ENCODE peak calls at places on chromosome 2, in four cellular contexts. One of them, this sample, is unnamed.
A peak's percentile ranks its signal among the peaks of the same experiment; 100 is the strongest.

GRCh38 chr2:124880995-124881394 is 855.9 kb downstream of the CNTNAP5 start:
- DNase-seq in nephron progenitor cell: no peak
- DNase-seq in left ventricle myocardium inferior: no peak
- DNase-seq in hepatocyte: no peak
- DNase-seq in this sample: no peak

GRCh38 chr2:86337235-86338099 is at the start of gene REEP1:
- DNase-seq in nephron progenitor cell: peak; percentile 75
- DNase-seq in left ventricle myocardium inferior: peak; percentile 40
- DNase-seq in hepatocyte: peak; percentile 69
- DNase-seq in this sample: peak; percentile 47

GRCh38 chr2:15782009-15782751 is 158.2 kb upstream of the MYCN start:
- DNase-seq in nephron progenitor cell: peak; percentile 31
- DNase-seq in left ventricle myocardium inferior: no peak
- DNase-seq in hepatocyte: no peak
- DNase-seq in this sample: no peak

GRCh38 chr2:70659551-70659950 is 105.9 kb upstream of the TGFA start:
- DNase-seq in nephron progenitor cell: no peak
- DNase-seq in left ventricle myocardium inferior: no peak
- DNase-seq in hepatocyte: no peak
- DNase-seq in this sample: no peak

GRCh38 chr2:78145997-78146722 is 624.0 kb upstream of the LRRTM4 start:
- DNase-seq in nephron progenitor cell: no peak
- DNase-seq in left ventricle myocardium inferior: no peak
- DNase-seq in hepatocyte: no peak
- DNase-seq in this sample: no peak

GRCh38 chr2:184780944-184781343 is 182.6 kb downstream of the ZNF804A start:
- DNase-seq in nephron progenitor cell: no peak
- DNase-seq in left ventricle myocardium inferior: no peak
- DNase-seq in hepatocyte: no peak
- DNase-seq in this sample: no peak

GRCh38 chr2:206971805-206972204 is 32.5 kb downstream of the CPO start:
- DNase-seq in nephron progenitor cell: no peak
- DNase-seq in left ventricle myocardium inferior: no peak
- DNase-seq in hepatocyte: peak; percentile 15
- DNase-seq in this sample: no peak

GRCh38 chr2:37558622-37559021 is 112.8 kb downstream of the CDC42EP3 start:
- DNase-seq in nephron progenitor cell: no peak
- DNase-seq in left ventricle myocardium inferior: no peak
- DNase-seq in hepatocyte: no peak
- DNase-seq in this sample: no peak

GRCh38 chr2:20584637-20585321 is 66.1 kb downstream of the HS1BP3 start:
- DNase-seq in nephron progenitor cell: peak; percentile 62
- DNase-seq in left ventricle myocardium inferior: peak; percentile 21
- DNase-seq in hepatocyte: peak; percentile 89
- DNase-seq in this sample: peak; percentile 86

GRCh38 chr2:145006957-145007672 is 487.2 kb upstream of the ZEB2 start:
- DNase-seq in nephron progenitor cell: no peak
- DNase-seq in left ventricle myocardium inferior: peak; percentile 56
- DNase-seq in hepatocyte: peak; percentile 6
- DNase-seq in this sample: peak; percentile 9

GRCh38 chr2:15038373-15039364 is 406.2 kb downstream of the LRATD1 start:
- DNase-seq in nephron progenitor cell: no peak
- DNase-seq in left ventricle myocardium inferior: no peak
- DNase-seq in hepatocyte: no peak
- DNase-seq in this sample: no peak

GRCh38 chr2:25673170-25674002 is at the start of gene DTNB:
- DNase-seq in nephron progenitor cell: peak; percentile 88
- DNase-seq in left ventricle myocardium inferior: peak; percentile 82
- DNase-seq in hepatocyte: peak; percentile 91
- DNase-seq in this sample: peak; percentile 88

GRCh38 chr2:112006076-112006410 is 49.0 kb upstream of the TMEM87B start:
- DNase-seq in nephron progenitor cell: no peak
- DNase-seq in left ventricle myocardium inferior: no peak
- DNase-seq in hepatocyte: no peak
- DNase-seq in this sample: no peak

GRCh38 chr2:61443342-61444041 is 27.4 kb downstream of the USP34 start:
- DNase-seq in nephron progenitor cell: no peak
- DNase-seq in left ventricle myocardium inferior: no peak
- DNase-seq in hepatocyte: peak; percentile 44
- DNase-seq in this sample: peak; percentile 39

GRCh38 chr2:188478724-188479123 is 187.1 kb downstream of the GULP1 start:
- DNase-seq in nephron progenitor cell: no peak
- DNase-seq in left ventricle myocardium inferior: no peak
- DNase-seq in hepatocyte: no peak
- DNase-seq in this sample: no peak

GRCh38 chr2:157182204-157182709 is 75.2 kb upstream of the GALNT5 start:
- DNase-seq in nephron progenitor cell: no peak
- DNase-seq in left ventricle myocardium inferior: no peak
- DNase-seq in hepatocyte: no peak
- DNase-seq in this sample: no peak

GRCh38 chr2:10265328-10266132 is 37.2 kb upstream of the HPCAL1 start:
- DNase-seq in nephron progenitor cell: no peak
- DNase-seq in left ventricle myocardium inferior: peak; percentile 7
- DNase-seq in hepatocyte: no peak
- DNase-seq in this sample: no peak

DNA sequence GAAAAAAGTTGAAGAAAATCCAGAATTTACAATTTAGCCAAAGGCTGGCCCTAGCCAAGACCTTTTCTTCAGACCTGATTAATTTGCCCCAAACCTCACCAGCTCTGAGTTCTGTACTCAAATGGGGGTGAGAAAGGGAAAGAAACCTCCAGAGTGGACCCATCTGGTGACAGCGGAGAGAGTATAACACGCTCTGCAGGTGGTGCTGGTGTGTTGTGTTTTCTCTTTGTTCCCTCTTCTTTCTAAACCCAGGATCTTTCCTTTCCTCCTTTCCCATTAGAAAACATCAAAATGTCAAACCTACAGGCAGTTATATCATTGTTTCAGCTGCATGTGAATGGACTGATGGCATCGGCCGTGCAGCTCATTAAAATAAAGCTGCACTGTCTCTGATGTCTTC is 253.3 kb upstream of the SP5 start:
- DNase-seq in nephron progenitor cell: no peak
- DNase-seq in left ventricle myocardium inferior: no peak
- DNase-seq in hepatocyte: no peak
- DNase-seq in this sample: no peak
- TF ChIP-seq CTCF in nephron progenitor cell: no peak
- TF ChIP-seq CTCF in left ventricle myocardium inferior: no peak
- TF ChIP-seq CTCF in hepatocyte: peak; percentile 32
- TF ChIP-seq CTCF in this sample: no peak

GRCh38 chr2:234191819-234192407 is 141.4 kb downstream of the SPP2 start:
- DNase-seq in nephron progenitor cell: no peak
- DNase-seq in left ventricle myocardium inferior: no peak
- DNase-seq in hepatocyte: no peak
- DNase-seq in this sample: no peak
- TF ChIP-seq CTCF in nephron progenitor cell: no peak
- TF ChIP-seq CTCF in left ventricle myocardium inferior: no peak
- TF ChIP-seq CTCF in hepatocyte: no peak
- TF ChIP-seq CTCF in this sample: no peak

GRCh38 chr2:8799004-8799403 is 38.4 kb downstream of the KIDINS220 start:
- DNase-seq in nephron progenitor cell: no peak
- DNase-seq in left ventricle myocardium inferior: no peak
- DNase-seq in hepatocyte: no peak
- DNase-seq in this sample: no peak

GRCh38 chr2:8800821-8801220 is 36.6 kb downstream of the KIDINS220 start:
- DNase-seq in nephron progenitor cell: no peak
- DNase-seq in left ventricle myocardium inferior: no peak
- DNase-seq in hepatocyte: no peak
- DNase-seq in this sample: no peak

GRCh38 chr2:8805278-8806045 is 32.0 kb downstream of the KIDINS220 start:
- DNase-seq in nephron progenitor cell: no peak
- DNase-seq in left ventricle myocardium inferior: peak; percentile 41
- DNase-seq in hepatocyte: no peak
- DNase-seq in this sample: no peak

GRCh38 chr2:8800218-8800617 is 37.2 kb downstream of the KIDINS220 start:
- DNase-seq in nephron progenitor cell: no peak
- DNase-seq in left ventricle myocardium inferior: no peak
- DNase-seq in hepatocyte: no peak
- DNase-seq in this sample: no peak

DNA sequence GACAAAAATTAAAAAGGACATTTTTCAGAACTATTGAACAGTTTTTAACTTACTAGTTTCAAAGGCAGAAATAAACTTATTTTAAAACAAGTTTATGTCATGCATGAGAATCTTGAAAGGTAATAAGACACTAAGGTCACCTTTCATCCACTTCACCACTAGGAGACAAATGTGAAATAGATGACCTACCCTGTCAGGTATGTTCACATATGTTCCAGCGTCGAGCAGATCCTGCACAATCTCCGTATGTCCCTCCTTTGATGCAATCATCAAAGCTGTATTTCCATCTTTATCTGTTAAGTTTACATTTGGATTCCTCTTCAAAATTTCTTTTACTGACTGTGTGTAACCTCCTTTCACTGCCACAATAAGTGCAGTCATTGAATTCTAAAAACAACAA is 34.7 kb downstream of the KIDINS220 start:
- DNase-seq in nephron progenitor cell: no peak
- DNase-seq in left ventricle myocardium inferior: no peak
- DNase-seq in hepatocyte: no peak
- DNase-seq in this sample: no peak
- TF ChIP-seq CTCF in nephron progenitor cell: no peak
- TF ChIP-seq CTCF in left ventricle myocardium inferior: no peak
- TF ChIP-seq CTCF in hepatocyte: no peak
- TF ChIP-seq CTCF in this sample: no peak

GRCh38 chr2:196808281-196808680 is 874 bp downstream of the C2orf66 start:
- DNase-seq in nephron progenitor cell: no peak
- DNase-seq in left ventricle myocardium inferior: no peak
- DNase-seq in hepatocyte: no peak
- DNase-seq in this sample: no peak
- TF ChIP-seq CTCF in nephron progenitor cell: no peak
- TF ChIP-seq CTCF in left ventricle myocardium inferior: no peak
- TF ChIP-seq CTCF in hepatocyte: no peak
- TF ChIP-seq CTCF in this sample: no peak

DNA sequence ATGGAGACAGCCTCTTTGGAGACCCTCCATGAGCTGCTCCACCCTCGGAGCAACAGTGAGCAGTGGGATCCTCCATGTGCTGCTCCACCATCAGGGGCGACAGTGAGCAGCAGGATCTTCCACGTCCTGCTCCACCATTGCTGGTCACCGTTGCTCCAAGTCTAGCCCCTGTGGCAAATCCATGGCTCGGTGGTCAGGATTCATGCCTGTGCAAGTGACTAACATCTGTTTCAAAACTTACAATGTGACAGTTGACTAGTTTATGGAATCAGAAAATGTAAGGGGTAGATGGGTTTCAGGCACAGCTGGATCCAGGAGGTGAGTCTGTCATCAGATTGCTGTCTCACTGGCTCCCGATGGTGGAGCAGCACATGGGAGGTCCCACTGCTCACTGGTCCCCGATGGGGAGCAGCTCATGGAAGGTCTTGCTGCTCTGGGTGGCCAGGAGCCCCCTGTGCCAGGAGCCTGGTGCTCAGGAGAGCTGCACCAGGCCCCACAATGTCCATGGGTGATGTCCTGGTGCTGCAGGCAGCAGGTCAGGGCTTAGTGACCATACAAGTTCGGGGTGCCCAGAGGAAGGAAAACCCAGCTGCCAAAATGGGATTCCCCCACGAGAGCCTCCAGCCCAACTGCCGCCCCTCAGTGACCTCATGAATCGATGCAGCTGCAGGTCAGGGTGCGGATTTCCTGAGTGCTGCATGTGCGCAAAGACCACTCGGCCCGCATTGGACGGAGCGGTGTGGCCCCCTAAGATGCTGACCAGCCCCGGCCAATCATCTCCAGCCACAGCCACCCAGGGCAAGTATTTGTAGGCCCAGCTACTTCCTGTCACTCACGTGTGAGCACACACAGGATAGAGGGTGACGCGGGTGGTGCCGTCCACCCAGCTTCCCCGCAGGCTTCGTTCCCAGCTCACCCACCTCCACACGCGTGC is 116.5 kb upstream of the OTOS start:
- DNase-seq in nephron progenitor cell: no peak
- DNase-seq in left ventricle myocardium inferior: no peak
- DNase-seq in hepatocyte: no peak
- DNase-seq in this sample: no peak
- TF ChIP-seq CTCF in nephron progenitor cell: no peak
- TF ChIP-seq CTCF in left ventricle myocardium inferior: no peak
- TF ChIP-seq CTCF in hepatocyte: no peak
- TF ChIP-seq CTCF in this sample: no peak

DNA sequence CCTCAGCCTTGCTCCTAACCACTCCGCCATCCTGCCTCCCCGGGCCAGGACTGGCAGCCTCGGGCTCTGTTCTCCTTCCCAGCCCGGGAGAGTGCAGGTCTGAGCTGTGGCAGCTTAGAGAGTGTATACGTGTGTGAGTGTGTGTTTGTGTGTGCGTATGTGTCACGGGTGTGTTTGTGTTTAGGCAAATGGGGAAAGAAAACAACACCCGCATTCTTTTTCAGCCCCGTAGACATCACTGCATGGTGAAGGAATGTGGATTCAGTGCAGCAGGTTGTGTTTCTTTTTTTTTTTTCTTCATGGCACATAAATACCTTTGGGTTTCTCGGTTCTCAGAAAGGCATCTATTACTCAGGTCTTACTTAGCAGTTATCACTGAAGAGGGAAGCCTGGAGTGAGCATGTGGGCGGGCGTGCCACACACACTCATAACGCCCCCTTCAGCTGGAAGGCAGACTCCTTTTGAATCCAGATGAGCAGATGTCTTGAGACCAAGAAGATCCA is 44.2 kb downstream of the GLI2 start:
- DNase-seq in nephron progenitor cell: no peak
- DNase-seq in left ventricle myocardium inferior: no peak
- DNase-seq in hepatocyte: peak; percentile 77
- DNase-seq in this sample: no peak
- TF ChIP-seq CTCF in nephron progenitor cell: no peak
- TF ChIP-seq CTCF in left ventricle myocardium inferior: no peak
- TF ChIP-seq CTCF in hepatocyte: no peak
- TF ChIP-seq CTCF in this sample: no peak

DNA sequence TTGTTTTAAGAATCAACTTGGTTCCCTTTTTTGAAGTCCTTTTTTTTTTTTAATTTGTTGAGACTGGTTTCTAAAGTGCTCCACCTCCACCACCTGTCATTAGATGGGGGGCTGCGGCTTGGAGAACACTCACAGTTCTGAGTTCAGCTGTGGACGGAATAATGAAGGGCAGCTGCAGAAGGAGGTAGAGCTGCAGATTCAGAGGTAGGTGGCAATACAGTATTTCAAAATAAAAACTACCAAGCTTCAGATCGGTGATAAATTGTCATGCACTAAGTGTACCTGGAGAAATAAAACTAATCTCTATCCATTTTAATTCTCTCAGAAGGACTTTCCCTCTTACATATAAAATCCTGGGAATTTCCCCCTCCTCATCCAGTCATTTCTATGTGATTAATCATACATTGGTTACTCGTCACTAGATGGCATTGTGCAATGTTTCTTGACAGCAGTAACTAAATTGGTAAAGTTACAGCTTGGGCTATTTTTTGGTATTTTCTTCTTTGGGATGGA is 81.1 kb upstream of the SLC39A10 start:
- DNase-seq in nephron progenitor cell: no peak
- DNase-seq in left ventricle myocardium inferior: no peak
- DNase-seq in hepatocyte: peak; percentile 55
- DNase-seq in this sample: peak; percentile 20
- TF ChIP-seq CTCF in nephron progenitor cell: no peak
- TF ChIP-seq CTCF in left ventricle myocardium inferior: peak; percentile 48
- TF ChIP-seq CTCF in hepatocyte: peak; percentile 34
- TF ChIP-seq CTCF in this sample: no peak

GRCh38 chr2:73385486-73386341 is at the start of gene ALMS1:
- DNase-seq in nephron progenitor cell: peak; percentile 86
- DNase-seq in left ventricle myocardium inferior: peak; percentile 88
- DNase-seq in hepatocyte: peak; percentile 96
- DNase-seq in this sample: peak; percentile 89
- TF ChIP-seq CTCF in nephron progenitor cell: no peak
- TF ChIP-seq CTCF in left ventricle myocardium inferior: peak; percentile 54
- TF ChIP-seq CTCF in hepatocyte: peak; percentile 28
- TF ChIP-seq CTCF in this sample: no peak